ENCODE peak calls at places on chromosomes 2 and 18, in six cellular contexts. S, F, T, K, M and Z are unnamed samples.

GRCh38 chr2:53715568-53715967 is 52.0 kb upstream of the CHAC2 start:
- DNase-seq in K (no peak), T (no peak), S (no peak), M (peak; percentile 12), F (no peak), Z (no peak)

GRCh38 chr2:47193607-47194006 is 38.5 kb upstream of the STPG4 start:
- DNase-seq in S (no peak), K (no peak), F (no peak), T (no peak), M (no peak), Z (no peak)

GRCh38 chr2:127891806-127892205 is 6.0 kb upstream of the AMMECR1L start:
- DNase-seq in T (no peak), S (no peak), F (no peak), M (no peak), K (peak; percentile 67), Z (peak; percentile 20)

GRCh38 chr2:119255760-119256573 is 32.3 kb downstream of the STEAP3 start:
- DNase-seq in F (no peak), M (peak; percentile 92), T (peak; percentile 51), S (peak; percentile 91), K (no peak), Z (no peak)

GRCh38 chr18:22543764-22544163 is 126.0 kb upstream of the CTAGE1 start:
- DNase-seq in S (no peak), F (no peak), M (no peak), K (no peak), T (no peak), Z (no peak)

GRCh38 chr2:237213325-237214040 is 127.8 kb downstream of the COPS8 start:
- DNase-seq in K (no peak), F (no peak), M (peak; percentile 74), S (peak; percentile 91), T (no peak), Z (peak; percentile 91)

GRCh38 chr2:45808294-45808693 is 156.8 kb downstream of the PRKCE start:
- DNase-seq in K (no peak), S (no peak), F (no peak), T (no peak), M (no peak), Z (no peak)

GRCh38 chr2:31688282-31688681 is 107.5 kb upstream of the SRD5A2 start:
- DNase-seq in K (no peak), T (no peak), F (no peak), S (no peak), M (no peak), Z (no peak)

GRCh38 chr2:54722641-54723299 is 692 bp upstream of the EML6 start:
- DNase-seq in S (no peak), K (no peak), T (no peak), M (peak; percentile 46), F (no peak), Z (no peak)

GRCh38 chr2:232075859-232076258 is 114.3 kb downstream of the DIS3L2 start:
- DNase-seq in T (no peak), F (no peak), K (no peak), S (no peak), M (no peak), Z (no peak)

GRCh38 chr2:70967189-70967588 is 11.2 kb upstream of the ANKRD53 start:
- DNase-seq in S (no peak), K (no peak), M (no peak), F (no peak), T (no peak), Z (no peak)

GRCh38 chr2:49832555-49832954 is 678.2 kb upstream of the FSHR start:
- DNase-seq in M (no peak), S (no peak), T (no peak), K (no peak), F (no peak), Z (no peak)

GRCh38 chr2:55364189-55365055 is 55.2 kb downstream of the CCDC88A start:
- DNase-seq in K (no peak), F (no peak), T (no peak), S (peak; percentile 75), M (peak; percentile 85), Z (no peak)

GRCh38 chr2:23425886-23426283 is 40.9 kb downstream of the KLHL29 start:
- DNase-seq in M (no peak), T (no peak), F (no peak), S (no peak), K (no peak), Z (no peak)

GRCh38 chr2:236619910-236620612 is 50.4 kb downstream of the ACKR3 start:
- DNase-seq in S (no peak), F (no peak), K (no peak), M (no peak), T (no peak), Z (no peak)

GRCh38 chr2:161414385-161415040 is 1.6 kb upstream of the TBR1 start:
- DNase-seq in K (no peak), T (peak; percentile 60), F (no peak), S (peak; percentile 60), M (peak; percentile 47), Z (peak; percentile 79)

GRCh38 chr2:29589440-29590103 is 331.8 kb downstream of the ALK start:
- DNase-seq in S (no peak), K (no peak), M (no peak), T (no peak), F (no peak), Z (no peak)

GRCh38 chr2:47088371-47089082 is 66.6 kb downstream of the STPG4 start:
- DNase-seq in K (no peak), S (peak; percentile 32), F (no peak), T (peak; percentile 34), M (no peak), Z (no peak)

GRCh38 chr2:127454595-127455565 is 36.7 kb downstream of the PROC start:
- DNase-seq in T (no peak), S (no peak), F (no peak), K (no peak), M (no peak), Z (no peak)

GRCh38 chr2:128436498-128437180 is 118.0 kb upstream of the HS6ST1 start:
- DNase-seq in K (no peak), F (no peak), M (peak; percentile 52), T (no peak), S (no peak), Z (no peak)

GRCh38 chr2:17470855-17471641 is 47.2 kb downstream of the RAD51AP2 start:
- DNase-seq in T (no peak), K (no peak), M (no peak), F (no peak), S (peak; percentile 0), Z (no peak)

GRCh38 chr2:224952942-224953657 is 89.2 kb downstream of the DOCK10 start:
- DNase-seq in T (no peak), K (no peak), F (no peak), S (no peak), M (no peak), Z (no peak)

GRCh38 chr2:204019572-204020501 is 83.3 kb downstream of the ICOS start:
- DNase-seq in S (peak; percentile 76), T (no peak), M (peak; percentile 17), F (no peak), K (no peak), Z (no peak)

GRCh38 chr2:46232860-46233259 is 64.3 kb upstream of the EPAS1 start:
- DNase-seq in F (no peak), S (peak; percentile 79), K (no peak), M (peak; percentile 12), T (no peak), Z (no peak)

GRCh38 chr2:11203480-11203879 is 48.2 kb downstream of the SLC66A3 start:
- DNase-seq in T (no peak), S (no peak), K (no peak), M (peak; percentile 73), F (no peak), Z (no peak)

GRCh38 chr2:39593439-39594393 is 72.0 kb upstream of the TMEM178A start:
- DNase-seq in T (peak; percentile 37), K (no peak), F (no peak), M (peak; percentile 78), S (peak; percentile 59), Z (no peak)